ENCODE peak calls at places on chromosomes 2 and 18, in five cellular contexts. One of them, this sample, is unnamed.

GRCh38 chr2:172445851-172446250 is 18.5 kb downstream of the ITGA6 start:
- DNase-seq in IMR-90: peak; percentile 31
- DNase-seq in left lung: no peak
- DNase-seq in CD8-positive, alpha-beta T cell: no peak
- DNase-seq in tibial artery: no peak
- DNase-seq in this sample: no peak

GRCh38 chr2:2184549-2185249 is 146.4 kb downstream of the MYT1L start:
- DNase-seq in left lung: no peak
- DNase-seq in IMR-90: no peak
- DNase-seq in CD8-positive, alpha-beta T cell: no peak
- DNase-seq in tibial artery: no peak
- DNase-seq in this sample: no peak

GRCh38 chr2:159600752-159601151 is 15.6 kb downstream of the BAZ2B start:
- DNase-seq in CD8-positive, alpha-beta T cell: no peak
- DNase-seq in left lung: no peak
- DNase-seq in tibial artery: no peak
- DNase-seq in IMR-90: peak; percentile 74
- DNase-seq in this sample: no peak

GRCh38 chr2:34161546-34161945 is 562.4 kb upstream of the FAM98A start:
- DNase-seq in IMR-90: no peak
- DNase-seq in left lung: no peak
- DNase-seq in tibial artery: no peak
- DNase-seq in CD8-positive, alpha-beta T cell: no peak
- DNase-seq in this sample: no peak

GRCh38 chr2:163348843-163349395 is 386.9 kb downstream of the FIGN start:
- DNase-seq in IMR-90: peak; percentile 80
- DNase-seq in tibial artery: no peak
- DNase-seq in CD8-positive, alpha-beta T cell: no peak
- DNase-seq in left lung: peak; percentile 33
- DNase-seq in this sample: no peak

GRCh38 chr2:121282800-121283382 is 2.1 kb downstream of the TFCP2L1 start:
- DNase-seq in CD8-positive, alpha-beta T cell: no peak
- DNase-seq in IMR-90: no peak
- DNase-seq in left lung: no peak
- DNase-seq in tibial artery: no peak
- DNase-seq in this sample: no peak

GRCh38 chr18:50231621-50232020 is 34.7 kb downstream of the CFAP53 start:
- DNase-seq in CD8-positive, alpha-beta T cell: no peak
- DNase-seq in left lung: no peak
- DNase-seq in tibial artery: no peak
- DNase-seq in IMR-90: no peak
- DNase-seq in this sample: no peak

GRCh38 chr2:145931836-145932352 is 1412.0 kb upstream of the ZEB2 start:
- DNase-seq in IMR-90: no peak
- DNase-seq in CD8-positive, alpha-beta T cell: no peak
- DNase-seq in left lung: no peak
- DNase-seq in tibial artery: no peak
- DNase-seq in this sample: no peak

GRCh38 chr2:214715025-214715424 is 94.5 kb downstream of the BARD1 start:
- DNase-seq in CD8-positive, alpha-beta T cell: no peak
- DNase-seq in IMR-90: no peak
- DNase-seq in tibial artery: no peak
- DNase-seq in left lung: no peak
- DNase-seq in this sample: no peak

GRCh38 chr2:28658369-28658768 is 93.3 kb upstream of the PPP1CB start:
- DNase-seq in CD8-positive, alpha-beta T cell: no peak
- DNase-seq in tibial artery: no peak
- DNase-seq in IMR-90: peak; percentile 86
- DNase-seq in left lung: no peak
- DNase-seq in this sample: no peak

GRCh38 chr18:59085797-59086196 is 53.9 kb upstream of the SEC11C start:
- DNase-seq in left lung: no peak
- DNase-seq in tibial artery: no peak
- DNase-seq in IMR-90: peak; percentile 70
- DNase-seq in CD8-positive, alpha-beta T cell: no peak
- DNase-seq in this sample: no peak

GRCh38 chr18:50189160-50189559 is 5.8 kb downstream of the MYO5B start:
- DNase-seq in left lung: no peak
- DNase-seq in tibial artery: no peak
- DNase-seq in IMR-90: no peak
- DNase-seq in CD8-positive, alpha-beta T cell: no peak
- DNase-seq in this sample: no peak

GRCh38 chr2:9578475-9579235 is 23.0 kb upstream of the ADAM17 start:
- DNase-seq in left lung: no peak
- DNase-seq in CD8-positive, alpha-beta T cell: no peak
- DNase-seq in IMR-90: no peak
- DNase-seq in tibial artery: peak; percentile 43
- DNase-seq in this sample: no peak

GRCh38 chr2:26465981-26466471 is 11.9 kb downstream of the OTOF start:
- DNase-seq in IMR-90: no peak
- DNase-seq in tibial artery: no peak
- DNase-seq in left lung: peak; percentile 26
- DNase-seq in CD8-positive, alpha-beta T cell: no peak
- DNase-seq in this sample: no peak

GRCh38 chr18:60157810-60158209 is 214.8 kb downstream of the MC4R start:
- DNase-seq in tibial artery: no peak
- DNase-seq in left lung: no peak
- DNase-seq in IMR-90: no peak
- DNase-seq in CD8-positive, alpha-beta T cell: no peak
- DNase-seq in this sample: no peak

GRCh38 chr2:136139601-136140000 is 21.7 kb upstream of the CXCR4 start:
- DNase-seq in IMR-90: no peak
- DNase-seq in tibial artery: no peak
- DNase-seq in left lung: no peak
- DNase-seq in CD8-positive, alpha-beta T cell: no peak
- DNase-seq in this sample: no peak
- H3K4me1 ChIP-seq in IMR-90: no peaks in the 10 kb centered on the region
- H3K4me1 ChIP-seq in tibial artery: peaks cover 2% of the 10 kb centered on the region
- H3K4me1 ChIP-seq in left lung: peaks cover 50% of the 10 kb centered on the region
- H3K4me1 ChIP-seq in CD8-positive, alpha-beta T cell: peaks cover 84% of the 10 kb centered on the region
- H3K4me1 ChIP-seq in this sample: no peaks in the 10 kb centered on the region

DNA sequence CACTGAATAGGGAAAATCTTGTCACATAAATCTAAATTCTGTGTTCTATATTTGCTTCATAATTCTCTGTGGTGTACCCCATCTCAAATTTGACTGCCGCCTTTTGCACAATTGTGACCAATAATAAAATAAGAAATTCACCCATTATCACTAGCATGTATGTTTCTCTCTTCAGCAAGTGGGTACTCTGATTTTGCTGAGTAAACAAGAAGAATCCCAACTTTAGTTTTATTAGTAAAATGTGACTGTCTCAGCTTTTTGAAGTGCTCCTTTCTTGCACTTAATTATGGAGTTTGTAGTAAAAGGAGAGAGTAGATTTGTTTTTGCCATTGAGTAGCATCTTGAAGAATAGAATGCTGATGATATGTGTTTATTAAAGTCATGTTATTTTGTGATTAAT is 16.1 kb downstream of the ITPRID2 start:
- DNase-seq in left lung: no peak
- DNase-seq in IMR-90: no peak
- DNase-seq in tibial artery: no peak
- DNase-seq in CD8-positive, alpha-beta T cell: no peak
- DNase-seq in this sample: no peak
- H3K36me3 ChIP-seq in left lung: peaks cover 29% of the 10 kb centered on the region
- H3K36me3 ChIP-seq in IMR-90: peaks cover 20% of the 10 kb centered on the region
- H3K36me3 ChIP-seq in tibial artery: peaks cover 46% of the 10 kb centered on the region
- H3K36me3 ChIP-seq in CD8-positive, alpha-beta T cell: no peaks in the 10 kb centered on the region
- H3K36me3 ChIP-seq in this sample: no peaks in the 10 kb centered on the region

DNA sequence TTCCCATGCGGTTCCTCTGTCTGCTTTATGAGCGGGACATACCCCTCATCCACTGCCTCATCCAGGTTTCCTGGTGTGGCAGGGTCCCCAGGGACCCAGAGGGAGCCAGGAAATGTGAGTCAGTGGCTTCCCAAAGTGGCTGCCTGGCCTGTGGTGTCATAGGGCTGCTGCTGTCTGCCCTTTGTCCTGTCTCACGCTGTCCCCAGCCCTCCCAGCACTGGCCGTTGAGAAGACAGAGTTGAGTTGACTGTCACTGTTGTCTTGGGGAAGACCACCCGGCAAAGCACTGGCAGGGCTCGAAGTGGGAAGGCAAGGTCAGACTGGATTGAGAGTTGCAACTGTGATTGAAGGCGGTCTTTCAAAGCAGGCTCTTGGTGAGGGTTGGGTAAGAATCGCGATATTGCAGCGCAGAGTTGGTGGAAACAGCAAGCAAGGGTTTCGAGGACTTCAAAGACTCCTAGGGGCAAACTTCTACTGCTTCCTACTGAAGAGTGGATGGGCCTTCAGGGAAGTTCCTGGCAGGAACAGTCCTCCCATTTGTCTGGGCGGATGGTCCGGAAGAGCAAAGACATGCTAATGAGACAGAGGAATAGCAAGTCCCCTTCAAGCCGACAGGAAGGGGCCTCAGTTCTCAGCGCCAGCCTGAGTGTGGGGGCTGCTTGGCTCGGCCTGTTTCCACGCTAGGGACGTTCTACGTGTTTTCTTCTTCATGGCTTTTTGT is 33.9 kb downstream of the RAB31 start:
- DNase-seq in IMR-90: no peak
- DNase-seq in CD8-positive, alpha-beta T cell: no peak
- DNase-seq in left lung: no peak
- DNase-seq in tibial artery: no peak
- DNase-seq in this sample: no peak
- H3K27ac ChIP-seq in IMR-90: no peak overlapping the region
- H3K27ac ChIP-seq in CD8-positive, alpha-beta T cell: no peak overlapping the region
- H3K27ac ChIP-seq in left lung: peak overlapping the region; percentile 85
- H3K27ac ChIP-seq in tibial artery: peak overlapping the region; percentile 57
- H3K27ac ChIP-seq in this sample: no peak overlapping the region

GRCh38 chr2:20633001-20633400 is 17.9 kb downstream of the HS1BP3 start:
- DNase-seq in tibial artery: no peak
- DNase-seq in left lung: no peak
- DNase-seq in IMR-90: no peak
- DNase-seq in CD8-positive, alpha-beta T cell: no peak
- DNase-seq in this sample: no peak

GRCh38 chr2:20635698-20636584 is 15.0 kb downstream of the HS1BP3 start:
- DNase-seq in IMR-90: peak; percentile 71
- DNase-seq in tibial artery: peak; percentile 90
- DNase-seq in left lung: peak; percentile 76
- DNase-seq in CD8-positive, alpha-beta T cell: no peak
- DNase-seq in this sample: peak; percentile 66

GRCh38 chr2:20635096-20635475 is 15.8 kb downstream of the HS1BP3 start:
- DNase-seq in IMR-90: no peak
- DNase-seq in left lung: no peak
- DNase-seq in CD8-positive, alpha-beta T cell: no peak
- DNase-seq in tibial artery: no peak
- DNase-seq in this sample: no peak

GRCh38 chr2:20633794-20634259 is 17.1 kb downstream of the HS1BP3 start:
- DNase-seq in left lung: peak; percentile 82
- DNase-seq in CD8-positive, alpha-beta T cell: no peak
- DNase-seq in IMR-90: no peak
- DNase-seq in tibial artery: no peak
- DNase-seq in this sample: no peak

GRCh38 chr2:20634430-20635095 is 16.3 kb downstream of the HS1BP3 start:
- DNase-seq in CD8-positive, alpha-beta T cell: no peak
- DNase-seq in IMR-90: peak; percentile 72
- DNase-seq in tibial artery: no peak
- DNase-seq in left lung: no peak
- DNase-seq in this sample: no peak
- H3K4me1 ChIP-seq in CD8-positive, alpha-beta T cell: no peaks in the 10 kb centered on the region
- H3K4me1 ChIP-seq in IMR-90: peaks cover 11% of the 10 kb centered on the region
- H3K4me1 ChIP-seq in tibial artery: peaks cover 54% of the 10 kb centered on the region
- H3K4me1 ChIP-seq in left lung: peaks cover 22% of the 10 kb centered on the region
- H3K4me1 ChIP-seq in this sample: peaks cover 2% of the 10 kb centered on the region

DNA sequence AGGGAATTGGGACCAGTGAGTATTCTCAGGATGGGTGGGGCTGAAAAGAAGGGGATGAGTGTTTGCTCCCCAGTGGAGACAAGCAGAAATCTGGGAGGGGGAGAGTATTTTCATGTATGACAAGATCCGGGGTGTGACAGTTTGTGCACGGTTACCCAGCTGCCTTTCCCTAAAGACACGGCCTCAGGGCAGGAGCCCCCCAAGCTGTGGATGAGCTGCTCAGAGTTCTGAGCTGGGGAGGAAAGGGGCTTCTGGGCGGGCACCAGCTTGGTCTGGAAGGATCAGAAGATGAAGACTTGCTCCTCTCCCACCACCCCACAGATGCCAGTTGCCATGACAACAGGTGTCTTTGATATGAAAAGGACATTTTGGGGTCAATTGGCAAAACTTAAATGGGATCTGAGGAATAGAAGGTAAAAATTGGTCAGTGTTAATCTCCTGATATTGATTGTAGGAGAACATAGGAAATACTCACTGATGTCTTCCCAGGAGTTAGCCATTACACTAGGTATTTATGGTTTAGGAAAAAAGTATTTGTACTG is 29.2 kb downstream of the ZCCHC2 start:
- DNase-seq in IMR-90: no peak
- DNase-seq in CD8-positive, alpha-beta T cell: no peak
- DNase-seq in left lung: no peak
- DNase-seq in tibial artery: no peak
- DNase-seq in this sample: no peak
- H3K36me3 ChIP-seq in IMR-90: peaks cover 13% of the 10 kb centered on the region
- H3K36me3 ChIP-seq in CD8-positive, alpha-beta T cell: peaks cover 30% of the 10 kb centered on the region
- H3K36me3 ChIP-seq in left lung: peaks cover 77% of the 10 kb centered on the region
- H3K36me3 ChIP-seq in tibial artery: peaks cover 60% of the 10 kb centered on the region
- H3K36me3 ChIP-seq in this sample: no peaks in the 10 kb centered on the region

DNA sequence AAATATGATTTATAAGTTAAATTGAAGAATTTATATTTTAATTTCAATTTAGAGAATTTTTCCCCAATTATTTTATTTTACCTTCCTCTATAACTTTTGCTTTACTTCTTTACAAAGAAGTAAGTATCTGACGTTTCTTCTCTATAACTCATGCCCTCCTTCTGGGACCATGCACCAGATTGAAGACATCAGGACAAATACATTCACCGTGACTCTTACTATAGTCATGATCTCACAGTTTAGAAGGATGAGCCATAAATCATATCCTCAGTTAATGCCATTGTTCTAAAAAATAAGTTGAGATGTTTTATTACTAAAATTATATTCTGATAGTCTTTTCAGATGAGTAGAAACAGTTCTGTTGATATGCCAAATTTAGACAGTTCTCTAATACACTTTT is 279.3 kb downstream of the TMX3 start:
- DNase-seq in IMR-90: no peak
- DNase-seq in CD8-positive, alpha-beta T cell: no peak
- DNase-seq in left lung: no peak
- DNase-seq in tibial artery: no peak
- DNase-seq in this sample: no peak
- H3K27ac ChIP-seq in IMR-90: no peak overlapping the region
- H3K27ac ChIP-seq in CD8-positive, alpha-beta T cell: no peak overlapping the region
- H3K27ac ChIP-seq in left lung: no peak overlapping the region
- H3K27ac ChIP-seq in tibial artery: no peak overlapping the region
- H3K27ac ChIP-seq in this sample: no peak overlapping the region

GRCh38 chr2:46493241-46493970 is 14.0 kb downstream of the TMEM247 start:
- DNase-seq in tibial artery: no peak
- DNase-seq in IMR-90: peak; percentile 82
- DNase-seq in CD8-positive, alpha-beta T cell: no peak
- DNase-seq in left lung: no peak
- DNase-seq in this sample: no peak
- H3K4me1 ChIP-seq in tibial artery: peaks cover 25% of the 10 kb centered on the region
- H3K4me1 ChIP-seq in IMR-90: peaks cover 29% of the 10 kb centered on the region
- H3K4me1 ChIP-seq in CD8-positive, alpha-beta T cell: no peaks in the 10 kb centered on the region
- H3K4me1 ChIP-seq in left lung: peaks cover 5% of the 10 kb centered on the region
- H3K4me1 ChIP-seq in this sample: peaks cover 8% of the 10 kb centered on the region

GRCh38 chr18:31878358-31878757 is 64.6 kb downstream of the TRAPPC8 start:
- DNase-seq in left lung: no peak
- DNase-seq in CD8-positive, alpha-beta T cell: no peak
- DNase-seq in IMR-90: no peak
- DNase-seq in tibial artery: no peak
- DNase-seq in this sample: no peak
- H3K36me3 ChIP-seq in left lung: peaks cover 84% of the 10 kb centered on the region
- H3K36me3 ChIP-seq in CD8-positive, alpha-beta T cell: peaks cover 18% of the 10 kb centered on the region
- H3K36me3 ChIP-seq in IMR-90: peaks cover 16% of the 10 kb centered on the region
- H3K36me3 ChIP-seq in tibial artery: peaks cover 49% of the 10 kb centered on the region
- H3K36me3 ChIP-seq in this sample: no peaks in the 10 kb centered on the region

This sample was measured in iPS DF 6.9.